ENCODE peak calls at places on chromosomes 3 and 15, in six cellular contexts. M is ovary, T is aorta, H is psoas muscle, Z is PC-9, A is GM06990. B is an unnamed sample. For H3K27me3, the result is how much of the 10 kb centered on the place peaks cover.

GRCh38 chr3:27043328-27043956 is 325.7 kb downstream of the NEK10 start:
- DNase-seq in M (no peak), T (no peak), H (no peak), Z (no peak), A (no peak), B (no peak)

GRCh38 chr3:35829499-35829898 is 190.2 kb downstream of the ARPP21 start:
- DNase-seq in M (no peak), T (no peak), H (no peak), Z (no peak), A (no peak), B (no peak)

GRCh38 chr3:53045784-53046170 is at the start of gene SFMBT1:
- DNase-seq in M (peak), T (peak), H (peak), Z (no peak), A (peak), B (no peak)

GRCh38 chr15:92882697-92883642 is 17.2 kb upstream of the CHD2 start:
- DNase-seq in M (peak), T (peak), H (peak), Z (no peak), A (peak), B (no peak)

GRCh38 chr3:175163686-175164085 is 304.6 kb downstream of the NAALADL2 start:
- DNase-seq in M (no peak), T (no peak), H (no peak), Z (no peak), A (no peak), B (no peak)

GRCh38 chr3:57556459-57557087 is 499 bp downstream of the PDE12 start:
- DNase-seq in M (no peak), T (no peak), H (peak), Z (no peak), A (no peak), B (peak)

GRCh38 chr3:193791041-193792032 is 198.3 kb downstream of the OPA1 start:
- DNase-seq in M (no peak), T (no peak), H (no peak), Z (peak), A (no peak), B (peak)

GRCh38 chr3:120177151-120177550 is 82.9 kb upstream of the GSK3B start:
- DNase-seq in M (no peak), T (peak), H (peak), Z (peak), A (no peak), B (no peak)

GRCh38 chr3:182937293-182938051 is 42.9 kb downstream of the DCUN1D1 start:
- DNase-seq in M (no peak), T (no peak), H (no peak), Z (no peak), A (peak), B (no peak)

GRCh38 chr3:14397940-14398800 is 4.2 kb upstream of the SLC6A6 start:
- DNase-seq in M (no peak), T (no peak), H (no peak), Z (no peak), A (no peak), B (no peak)

GRCh38 chr3:5022966-5023776 is 43.9 kb downstream of the BHLHE40 start:
- DNase-seq in M (peak), T (peak), H (peak), Z (peak), A (no peak), B (no peak)

GRCh38 chr3:42653560-42654330 is at the start of gene ZBTB47:
- DNase-seq in M (peak), T (peak), H (peak), Z (no peak), A (no peak), B (peak)

GRCh38 chr3:111895079-111895478 is 36.0 kb downstream of the PHLDB2 start:
- DNase-seq in M (no peak), T (no peak), H (no peak), Z (peak), A (no peak), B (no peak)

GRCh38 chr3:39146611-39147373 is 6.6 kb downstream of the CSRNP1 start:
- DNase-seq in M (peak), T (peak), H (peak), Z (peak), A (peak), B (peak)

GRCh38 chr3:152348436-152349177 is 79.9 kb downstream of the MBNL1 start:
- DNase-seq in M (no peak), T (no peak), H (no peak), Z (no peak), A (no peak), B (no peak)

DNA sequence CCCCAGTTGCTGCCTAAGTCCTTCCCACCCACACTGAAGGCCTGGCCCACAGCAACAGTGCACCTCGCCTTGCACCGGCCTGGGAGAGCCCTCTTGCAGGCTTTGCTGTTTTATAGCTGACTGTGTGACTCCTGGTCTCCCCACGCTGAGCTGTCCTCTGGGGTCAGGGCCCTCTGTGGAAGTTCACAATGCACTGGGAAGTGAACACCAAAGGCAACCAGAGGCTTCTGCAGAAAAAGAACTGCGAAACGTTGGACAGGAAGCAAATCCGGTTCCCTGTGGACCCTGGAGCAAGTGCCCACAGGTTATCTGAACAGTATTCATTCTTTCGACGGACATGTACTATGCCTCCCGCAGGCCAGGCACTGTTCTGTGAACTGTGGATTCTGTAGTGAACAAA is 737 bp upstream of the EPHB1 start:
- DNase-seq in M (no peak), T (no peak), H (no peak), Z (no peak), A (no peak), B (no peak)
- H3K27me3 ChIP-seq in M (under half), T (under half), H (under half), Z (under half), A (under half), B (under half)

GRCh38 chr15:37111427-37111717 is 11.0 kb upstream of the MEIS2 start:
- DNase-seq in M (no peak), T (no peak), H (no peak), Z (no peak), A (no peak), B (no peak)

GRCh38 chr15:37109952-37110630 is 9.7 kb upstream of the MEIS2 start:
- DNase-seq in M (peak), T (no peak), H (peak), Z (no peak), A (no peak), B (peak)

GRCh38 chr15:37107754-37108724 is 7.7 kb upstream of the MEIS2 start:
- DNase-seq in M (no peak), T (no peak), H (no peak), Z (no peak), A (no peak), B (no peak)

GRCh38 chr15:37108725-37109124 is 8.4 kb upstream of the MEIS2 start:
- DNase-seq in M (no peak), T (no peak), H (no peak), Z (no peak), A (no peak), B (no peak)

GRCh38 chr15:37109151-37109912 is 9.0 kb upstream of the MEIS2 start:
- DNase-seq in M (no peak), T (no peak), H (no peak), Z (no peak), A (no peak), B (no peak)
- H3K27me3 ChIP-seq in M (under half), T (under half), H (under half), Z (under half), A (under half), B (under half)

GRCh38 chr3:20488101-20488500 is 302.1 kb upstream of the SGO1 start:
- DNase-seq in M (no peak), T (no peak), H (no peak), Z (no peak), A (no peak), B (no peak)
- H3K27me3 ChIP-seq in M (under half), T (under half), H (under half), Z (under half), A (under half), B (under half)

DNA sequence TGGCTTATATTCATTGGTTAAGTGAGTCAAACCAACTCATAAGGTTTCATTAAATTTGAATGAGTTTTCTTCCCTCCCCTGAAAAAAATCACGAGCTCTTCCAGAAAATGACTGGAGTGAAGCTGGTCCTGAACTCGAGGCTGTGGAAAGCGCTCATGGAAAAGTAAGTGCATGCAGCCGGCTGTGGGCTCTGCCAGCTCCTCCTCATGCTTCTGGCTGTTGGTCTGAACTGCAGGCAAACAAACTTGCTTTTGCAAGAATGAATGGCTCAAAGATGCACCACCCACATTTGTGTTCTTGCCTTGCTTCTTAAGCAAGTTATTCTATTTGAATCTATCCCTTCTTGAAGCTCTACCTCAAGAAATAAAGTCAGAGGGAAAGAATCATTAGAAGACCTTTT is 6.2 kb downstream of the ETV5 start:
- DNase-seq in M (no peak), T (peak), H (peak), Z (no peak), A (no peak), B (no peak)
- H3K27me3 ChIP-seq in M (under half), T (under half), H (under half), Z (under half), A (under half), B (under half)

GRCh38 chr3:133040696-133041523 is 2.7 kb downstream of the TMEM108 start:
- DNase-seq in M (peak), T (peak), H (peak), Z (peak), A (peak), B (peak)

GRCh38 chr3:133037440-133037839 is 751 bp upstream of the TMEM108 start:
- DNase-seq in M (no peak), T (no peak), H (no peak), Z (no peak), A (no peak), B (no peak)

GRCh38 chr3:133041524-133041829 is 3.3 kb downstream of the TMEM108 start:
- DNase-seq in M (no peak), T (no peak), H (no peak), Z (no peak), A (no peak), B (no peak)

GRCh38 chr3:133038731-133039398 is 674 bp downstream of the TMEM108 start:
- DNase-seq in M (peak), T (peak), H (peak), Z (no peak), A (peak), B (no peak)

DNA sequence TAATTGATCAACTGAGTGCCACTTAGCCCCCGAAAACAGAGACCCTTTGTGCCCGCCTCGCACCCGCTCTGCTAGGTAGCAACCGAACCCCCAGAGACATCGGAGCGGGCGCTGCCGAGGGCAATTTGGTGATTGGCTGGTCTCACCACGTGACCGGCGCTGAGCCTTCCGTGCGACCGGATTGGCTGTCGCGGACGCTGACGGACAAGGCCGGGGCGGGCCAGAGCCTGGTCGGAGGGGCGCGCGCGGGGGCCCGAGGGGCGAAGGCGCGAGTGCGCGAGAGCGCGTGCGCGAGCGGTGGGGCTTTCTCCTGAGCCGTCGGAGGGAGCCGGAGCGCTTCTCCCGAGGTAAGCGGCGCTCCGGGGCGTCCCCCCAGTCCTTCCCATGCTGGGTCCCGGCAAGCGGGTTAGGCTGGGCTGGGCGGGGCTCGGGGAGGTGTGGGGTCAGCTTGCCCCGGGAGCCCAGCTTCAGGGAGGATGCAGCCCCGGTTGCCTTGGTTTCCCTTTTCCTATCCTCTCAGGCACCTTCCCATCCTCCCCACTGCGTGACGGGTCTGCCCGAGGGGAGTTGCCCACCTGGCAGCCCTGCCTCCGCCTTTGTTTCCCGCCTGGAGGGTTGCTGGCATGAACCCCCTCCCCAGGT is at the start of gene TMEM108:
- DNase-seq in M (peak), T (peak), H (peak), Z (no peak), A (no peak), B (peak)
- H3K27me3 ChIP-seq in M (under half), T (under half), H (under half), Z (half or more), A (under half), B (under half)

GRCh38 chr3:12993623-12994356 is 79.4 kb downstream of the IQSEC1 start:
- DNase-seq in M (peak), T (peak), H (peak), Z (no peak), A (no peak), B (no peak)
- H3K27me3 ChIP-seq in M (under half), T (under half), H (under half), Z (under half), A (under half), B (under half)

GRCh38 chr15:65066635-65067333 is 1.0 kb downstream of the RASL12 start:
- DNase-seq in M (peak), T (peak), H (no peak), Z (no peak), A (no peak), B (no peak)
- H3K27me3 ChIP-seq in M (under half), T (under half), H (under half), Z (under half), A (under half), B (under half)

DNA sequence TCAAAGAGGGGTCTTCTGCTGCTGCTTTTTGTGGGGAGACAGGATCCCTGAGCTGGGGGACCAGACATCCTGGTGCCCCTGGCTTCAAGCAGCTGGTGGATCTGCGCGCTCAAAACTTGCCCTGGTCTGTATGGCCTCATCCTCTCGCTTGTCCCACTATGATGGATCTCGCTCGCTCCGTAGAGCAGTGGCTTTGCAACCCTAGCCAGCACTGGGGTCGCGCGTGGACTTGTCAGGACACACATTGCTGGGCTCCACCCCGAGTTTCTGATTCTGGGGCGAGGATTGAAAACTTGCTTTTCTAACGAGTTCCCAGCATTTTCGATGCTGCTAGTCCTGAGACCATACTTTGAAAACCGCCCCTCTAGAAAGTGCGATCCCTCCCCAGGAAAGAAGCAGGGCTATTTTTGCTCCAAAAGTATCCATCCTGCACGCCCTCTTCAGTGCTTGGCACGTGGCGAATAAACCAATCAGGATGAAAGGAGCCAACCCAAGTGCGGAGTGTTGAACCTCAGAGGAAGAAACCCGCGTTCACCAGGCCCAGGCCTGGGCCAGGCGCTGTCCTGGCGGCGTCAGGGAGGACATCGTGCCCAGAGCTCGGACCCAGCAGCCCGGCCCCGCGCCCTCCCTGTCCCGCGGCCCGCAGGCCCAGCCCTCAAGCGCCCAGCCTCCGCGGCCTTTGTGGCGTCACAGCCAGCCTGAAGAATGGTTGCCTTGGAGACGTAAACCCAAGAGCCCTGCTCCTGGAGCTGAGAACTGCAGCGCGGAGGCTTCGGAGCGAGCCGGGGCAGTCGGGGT is at the start of gene CFAP100:
- DNase-seq in M (peak), T (peak), H (peak), Z (no peak), A (no peak), B (peak)
- H3K27me3 ChIP-seq in M (under half), T (under half), H (under half), Z (under half), A (under half), B (under half)